ENCODE peak calls at places on chromosome 5, in seven cellular contexts. X is AG04449, M is cardiac muscle cell, B is chondrocyte, H is cardiac fibroblast, U is glutamatergic neuron, D is GM13977. P is an unnamed sample.

GRCh38 chr5:149935431-149935901 is 9.1 kb downstream of the PDE6A start:
- DNase-seq in M (no peak), X (no peak), H (no peak), B (no peak), U (no peak), D (no peak), P (no peak)

GRCh38 chr5:55456216-55456895 is 78.4 kb downstream of the PLPP1 start:
- DNase-seq in H (peak), X (no peak), U (no peak), D (no peak), M (no peak), B (no peak), P (no peak)

GRCh38 chr5:172115541-172115982 is 72.5 kb downstream of the STK10 start:
- DNase-seq in D (no peak), X (no peak), H (no peak), U (no peak), M (no peak), B (peak), P (no peak)

GRCh38 chr5:143585970-143586369 is 182.5 kb upstream of the NR3C1 start:
- DNase-seq in H (peak), D (no peak), B (no peak), M (no peak), X (no peak), U (no peak), P (no peak)

GRCh38 chr5:112634166-112634565 is 103.5 kb upstream of the APC start:
- DNase-seq in U (no peak), B (no peak), M (no peak), H (no peak), D (no peak), X (no peak), P (no peak)

GRCh38 chr5:153496835-153497234 is 6.4 kb downstream of the GRIA1 start:
- DNase-seq in H (peak), D (no peak), M (peak), X (no peak), U (no peak), B (no peak), P (peak)

GRCh38 chr5:40353442-40353841 is 326.3 kb upstream of the PTGER4 start:
- DNase-seq in B (no peak), D (no peak), H (no peak), X (no peak), U (no peak), M (no peak), P (no peak)

GRCh38 chr5:140027807-140028206 is 15.3 kb downstream of the NRG2 start:
- DNase-seq in B (no peak), U (no peak), H (no peak), M (no peak), D (no peak), X (no peak), P (no peak)

GRCh38 chr5:74864823-74865222 is 1.4 kb downstream of the FAM169A start:
- DNase-seq in D (no peak), X (no peak), H (peak), M (no peak), U (no peak), B (no peak), P (no peak)

GRCh38 chr5:147481376-147481775 is 28.5 kb downstream of the DPYSL3 start:
- DNase-seq in U (no peak), H (peak), D (no peak), M (no peak), X (peak), B (no peak), P (no peak)

GRCh38 chr5:54229041-54229780 is 81.2 kb downstream of the ARL15 start:
- DNase-seq in M (peak), U (peak), D (peak), X (no peak), H (peak), B (no peak), P (peak)

GRCh38 chr5:39185761-39186160 is 33.6 kb downstream of the FYB1 start:
- DNase-seq in M (no peak), H (no peak), X (no peak), U (no peak), D (no peak), B (no peak), P (no peak)

GRCh38 chr5:73312872-73313510 is 135.6 kb downstream of the FOXD1 start:
- DNase-seq in H (peak), D (no peak), M (no peak), X (no peak), U (no peak), B (no peak), P (no peak)

GRCh38 chr5:107401470-107402085 is 269.2 kb downstream of the EFNA5 start:
- DNase-seq in X (no peak), B (no peak), U (peak), M (no peak), D (no peak), H (no peak), P (no peak)

GRCh38 chr5:154174091-154174490 is 16.4 kb upstream of the GALNT10 start:
- DNase-seq in H (no peak), X (no peak), M (no peak), D (no peak), B (no peak), U (no peak), P (no peak)

GRCh38 chr5:21807953-21808352 is 1045.2 kb downstream of the CDH12 start:
- DNase-seq in B (no peak), D (no peak), M (no peak), U (no peak), X (no peak), H (peak), P (no peak)

GRCh38 chr5:28495876-28496275 is 1457.5 kb upstream of the CDH9 start:
- DNase-seq in U (no peak), D (no peak), M (no peak), X (no peak), B (no peak), H (no peak), P (no peak)

GRCh38 chr5:134438268-134438622 is 26.6 kb upstream of the CDKN2AIPNL start:
- DNase-seq in B (no peak), M (no peak), U (no peak), H (peak), D (no peak), X (peak), P (no peak)

GRCh38 chr5:124725622-124726258 is 20.7 kb downstream of the ZNF608 start:
- DNase-seq in B (no peak), U (no peak), D (no peak), H (no peak), X (no peak), M (no peak), P (no peak)

GRCh38 chr5:55816342-55816741 is 34.8 kb upstream of the IL31RA start:
- DNase-seq in U (no peak), D (no peak), M (no peak), H (peak), B (no peak), X (peak), P (no peak)

GRCh38 chr5:133469846-133470245 is 142.5 kb downstream of the FSTL4 start:
- DNase-seq in X (no peak), B (no peak), H (no peak), D (no peak), M (no peak), U (no peak), P (no peak)

GRCh38 chr5:79436821-79437220 is 77.1 kb downstream of the HOMER1 start:
- DNase-seq in D (no peak), H (peak), X (no peak), U (no peak), B (no peak), M (no peak), P (no peak)

GRCh38 chr5:132756542-132756941 is 9.3 kb downstream of the CCNI2 start:
- DNase-seq in U (no peak), H (no peak), D (no peak), X (no peak), B (no peak), M (no peak), P (no peak)

GRCh38 chr5:84287964-84288363 is 96.7 kb downstream of the EDIL3 start:
- DNase-seq in M (no peak), D (no peak), B (no peak), U (no peak), H (peak), X (peak), P (peak)

GRCh38 chr5:78613756-78614155 is 34.8 kb downstream of the LHFPL2 start:
- DNase-seq in X (no peak), U (no peak), M (no peak), B (no peak), H (no peak), D (no peak), P (no peak)

GRCh38 chr5:10438301-10438700 is 3.4 kb upstream of the ROPN1L start:
- DNase-seq in D (no peak), U (no peak), M (no peak), B (no peak), X (no peak), H (no peak), P (no peak)

GRCh38 chr5:81020478-81021167 is 60.5 kb downstream of the RASGRF2 start:
- DNase-seq in H (peak), B (no peak), M (no peak), D (no peak), X (no peak), U (no peak), P (no peak)

GRCh38 chr5:145294321-145294720 is 540.8 kb downstream of the PRELID2 start:
- DNase-seq in M (no peak), U (no peak), H (peak), D (no peak), X (no peak), B (no peak), P (no peak)

GRCh38 chr5:176319827-176320554 is 41.6 kb downstream of the KIAA1191 start:
- DNase-seq in M (peak), H (peak), D (no peak), B (no peak), U (no peak), X (no peak), P (no peak)
- TF ChIP-seq CTCF in M (peak), H (no peak), D (no peak), B (peak), U (peak), X (no peak), P (peak)

DNA sequence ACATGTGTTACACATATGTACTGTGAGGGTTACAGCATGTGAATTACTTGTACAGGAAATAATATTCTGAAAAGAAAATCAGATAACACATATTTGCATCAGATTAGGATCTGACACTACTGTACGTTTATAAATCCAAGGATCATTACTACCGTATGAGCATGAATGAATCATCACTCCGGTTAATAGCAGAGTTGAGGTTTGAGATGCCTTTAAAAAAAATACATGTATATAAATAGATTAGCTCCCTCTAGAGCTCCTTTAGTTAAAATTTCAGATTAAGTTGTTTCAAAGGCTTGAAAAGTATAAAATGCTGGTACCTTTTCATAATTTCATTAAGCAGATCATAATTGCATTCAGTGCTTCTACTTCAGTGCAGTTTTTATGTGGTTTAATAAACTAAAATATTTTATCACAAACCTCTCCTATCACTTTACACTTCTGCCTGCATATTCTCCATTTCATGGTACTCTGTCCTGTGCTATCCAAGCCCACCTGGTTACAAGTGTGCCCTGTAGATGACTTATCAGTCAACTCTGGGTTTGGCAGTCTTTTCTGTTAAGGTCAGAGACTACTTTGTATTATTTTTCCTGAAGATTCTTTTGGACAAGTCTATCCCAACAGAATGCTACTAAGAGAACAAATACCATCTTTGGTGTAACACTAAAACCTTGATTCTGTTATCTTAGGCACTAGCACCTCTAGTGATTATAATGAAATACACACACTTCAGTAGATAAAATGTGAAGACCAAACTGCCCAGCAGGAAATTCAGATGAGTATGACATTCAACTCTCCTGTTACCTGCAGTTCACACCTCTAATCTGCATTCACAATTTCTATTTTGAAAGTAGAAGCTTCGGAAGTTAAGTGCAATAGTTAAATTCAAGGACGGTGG is 48.0 kb upstream of the POU5F2 start:
- DNase-seq in H (peak), D (no peak), X (peak), M (no peak), U (no peak), B (no peak), P (no peak)
- TF ChIP-seq CTCF in H (peak), D (no peak), X (no peak), M (peak), U (no peak), B (peak), P (no peak)

DNA sequence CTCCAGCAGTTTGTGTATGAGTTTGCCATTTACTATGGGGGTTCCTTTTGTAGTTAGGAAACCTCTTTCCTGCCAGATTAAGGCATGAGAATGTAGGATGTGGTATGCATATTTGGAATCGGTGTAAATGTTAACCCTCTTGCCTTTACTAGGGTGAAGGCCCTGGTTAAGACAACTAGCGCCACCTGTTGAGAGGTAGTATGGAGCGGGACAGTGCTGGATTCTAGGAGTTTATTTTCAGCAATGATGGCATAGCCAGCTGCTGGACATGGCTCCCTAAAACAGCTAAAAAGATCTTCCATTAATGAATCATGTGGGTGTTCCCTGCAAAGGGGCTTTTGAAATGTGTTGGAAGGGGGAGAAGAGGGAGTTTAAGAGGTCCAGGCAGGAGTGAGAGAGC is 30.7 kb upstream of the GPX3 start:
- DNase-seq in D (no peak), U (no peak), X (no peak), H (peak), M (peak), B (no peak), P (no peak)
- TF ChIP-seq CTCF in D (peak), U (no peak), X (no peak), H (peak), M (peak), B (peak), P (peak)

GRCh38 chr5:109409844-109410388 is at the start of gene PJA2:
- DNase-seq in B (peak), H (peak), M (peak), X (peak), D (peak), U (peak), P (peak)
- TF ChIP-seq CTCF in B (peak), H (peak), M (peak), X (peak), D (no peak), U (peak), P (peak)

DNA sequence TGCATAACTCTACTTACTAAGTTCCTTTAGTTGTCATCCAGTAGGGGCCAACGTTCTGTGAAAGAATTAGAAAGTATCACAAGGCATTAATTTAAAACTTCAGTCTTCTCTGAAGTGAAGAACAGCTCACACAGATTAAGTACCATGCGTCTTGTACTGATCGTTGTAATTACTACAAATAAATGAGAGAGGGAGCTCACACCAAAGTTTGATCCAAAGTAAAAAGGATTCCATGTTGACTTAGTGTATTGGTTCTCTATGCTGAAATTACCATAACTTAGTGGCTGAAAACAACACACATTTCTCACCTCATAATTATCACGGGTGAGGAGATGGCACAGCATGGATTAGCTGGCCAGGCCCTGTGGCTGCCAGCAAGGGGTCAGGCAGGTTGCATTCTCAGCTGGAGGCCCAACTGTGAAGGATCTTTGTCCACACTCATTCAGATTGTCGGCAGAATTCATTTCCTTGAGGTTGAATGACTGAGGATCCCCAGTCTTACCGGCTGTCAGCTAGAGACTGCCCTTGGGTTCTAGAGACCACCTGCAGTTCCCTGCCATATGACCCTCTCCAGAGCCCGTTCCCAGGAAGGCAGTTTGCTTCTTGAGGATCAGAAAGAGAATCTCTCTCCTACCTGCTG is 169.1 kb downstream of the YTHDC2 start:
- DNase-seq in H (peak), D (no peak), X (no peak), U (no peak), B (no peak), M (no peak), P (no peak)
- TF ChIP-seq CTCF in H (no peak), D (no peak), X (no peak), U (no peak), B (peak), M (no peak), P (no peak)